ENCODE peak calls at places on chromosome 13, in six cellular contexts. C is neural progenitor cell; P is stimulated activated CD8-positive, alpha-beta memory T cell treated with anti-CD3 and anti-CD28 coated beads, Interleukin-2, amount 100 ng/mL, for 1 hour; W is putamen; J is HAP-1; T is left lung. I is an unnamed sample.

GRCh38 chr13:36430247-36431203 is 1.8 kb upstream of the CCNA1 start:
- DNase-seq in W (no peak), P (no peak), T (peak), J (no peak), C (peak), I (no peak)

GRCh38 chr13:22173605-22174004 is 502.7 kb downstream of the FGF9 start:
- DNase-seq in J (no peak), P (no peak), W (no peak), C (no peak), T (no peak), I (no peak)

GRCh38 chr13:97259787-97260641 is 37.9 kb downstream of the MBNL2 start:
- DNase-seq in P (no peak), C (no peak), J (no peak), T (no peak), W (no peak), I (no peak)

GRCh38 chr13:51804295-51805172 is 571 bp upstream of the DHRS12 start:
- DNase-seq in T (no peak), J (no peak), W (peak), C (no peak), P (no peak), I (peak)

GRCh38 chr13:28679628-28680027 is 20.7 kb downstream of the POMP start:
- DNase-seq in C (no peak), W (no peak), T (no peak), J (peak), P (no peak), I (no peak)

GRCh38 chr13:44938854-44939253 is 50.4 kb downstream of the NUFIP1 start:
- DNase-seq in P (no peak), W (no peak), T (no peak), J (no peak), C (no peak), I (no peak)

GRCh38 chr13:22696433-22696832 is 484.3 kb upstream of the SGCG start:
- DNase-seq in W (no peak), C (no peak), J (no peak), T (no peak), P (no peak), I (no peak)

GRCh38 chr13:97317933-97318332 is 95.8 kb downstream of the MBNL2 start:
- DNase-seq in W (no peak), P (no peak), C (no peak), T (no peak), J (no peak), I (no peak)

GRCh38 chr13:39353988-39354387 is 249.0 kb downstream of the LHFPL6 start:
- DNase-seq in C (no peak), J (no peak), T (no peak), P (no peak), W (no peak), I (no peak)

GRCh38 chr13:98780972-98781869 is 28.7 kb upstream of the SLC15A1 start:
- DNase-seq in P (no peak), J (no peak), W (no peak), T (no peak), C (no peak), I (no peak)

GRCh38 chr13:95355491-95355890 is 54.2 kb upstream of the ABCC4 start:
- DNase-seq in J (no peak), W (no peak), P (no peak), T (no peak), C (no peak), I (peak)

GRCh38 chr13:72221276-72221962 is 354.4 kb upstream of the DACH1 start:
- DNase-seq in W (no peak), C (peak), P (no peak), T (no peak), J (peak), I (peak)

GRCh38 chr13:75357576-75358295 is 124.2 kb downstream of the TBC1D4 start:
- DNase-seq in T (no peak), C (peak), J (peak), W (no peak), P (no peak), I (no peak)

GRCh38 chr13:99087130-99087953 is 109.5 kb upstream of the DOCK9 start:
- DNase-seq in C (peak), W (peak), T (peak), J (peak), P (peak), I (peak)

GRCh38 chr13:80504453-80504852 is 163.5 kb upstream of the SPRY2 start:
- DNase-seq in J (no peak), P (no peak), T (no peak), W (no peak), C (no peak), I (no peak)

GRCh38 chr13:23271331-23271730 is 90.6 kb downstream of the SGCG start:
- DNase-seq in J (no peak), T (no peak), W (no peak), C (no peak), P (no peak), I (no peak)

GRCh38 chr13:26628706-26629105 is 71.2 kb downstream of the WASF3 start:
- DNase-seq in T (no peak), C (peak), W (no peak), J (no peak), P (no peak), I (no peak)

GRCh38 chr13:99179460-99179859 is 21.2 kb upstream of the UBAC2 start:
- DNase-seq in T (no peak), P (no peak), J (no peak), W (no peak), C (no peak), I (no peak)

GRCh38 chr13:66323695-66324094 is 906.4 kb downstream of the PCDH9 start:
- DNase-seq in T (no peak), J (no peak), P (no peak), C (no peak), W (no peak), I (no peak)

GRCh38 chr13:24306632-24307031 is 2.7 kb upstream of the C1QTNF9 start:
- DNase-seq in W (no peak), C (no peak), T (no peak), J (no peak), P (no peak), I (no peak)

GRCh38 chr13:94433055-94433947 is 46.2 kb downstream of the DCT start:
- DNase-seq in C (peak), W (no peak), T (no peak), J (peak), P (no peak), I (no peak)

GRCh38 chr13:44759222-44759721 is 183.1 kb upstream of the TSC22D1 start:
- DNase-seq in T (no peak), C (peak), P (no peak), J (no peak), W (no peak), I (no peak)

GRCh38 chr13:44249439-44249838 is 124.2 kb upstream of the SERP2 start:
- DNase-seq in J (no peak), P (no peak), W (no peak), T (no peak), C (no peak), I (no peak)

GRCh38 chr13:90238433-90238832 is 1109.1 kb upstream of the MIR17HG start:
- DNase-seq in C (peak), P (no peak), J (no peak), W (no peak), T (no peak), I (no peak)

GRCh38 chr13:99434258-99434788 is 66.9 kb upstream of the TM9SF2 start:
- DNase-seq in T (no peak), C (no peak), J (no peak), P (peak), W (no peak), I (no peak)

GRCh38 chr13:27770809-27771208 is 21.5 kb upstream of the GSX1 start:
- DNase-seq in P (no peak), J (peak), C (peak), W (no peak), T (no peak), I (no peak)

GRCh38 chr13:51778407-51778806 is 25.6 kb downstream of the DHRS12 start:
- DNase-seq in T (no peak), P (no peak), W (no peak), C (no peak), J (no peak), I (no peak)

GRCh38 chr13:50969691-50970090 is 60.1 kb downstream of the RNASEH2B start:
- DNase-seq in T (no peak), C (peak), W (no peak), P (no peak), J (no peak), I (no peak)

GRCh38 chr13:48400820-48401219 is 12.1 kb downstream of the LPAR6 start:
- DNase-seq in T (no peak), C (no peak), P (no peak), J (no peak), W (no peak), I (no peak)

GRCh38 chr13:31951215-31951678 is 80.3 kb upstream of the FRY start:
- DNase-seq in W (no peak), J (no peak), C (no peak), P (peak), T (peak), I (peak)

GRCh38 chr13:25847635-25848616 is 203.9 kb downstream of the SHISA2 start:
- DNase-seq in J (no peak), T (no peak), C (no peak), W (no peak), P (no peak), I (no peak)

GRCh38 chr13:39144941-39145533 is 106.8 kb downstream of the NHLRC3 start:
- DNase-seq in P (no peak), W (peak), T (no peak), J (peak), C (peak), I (no peak)

GRCh38 chr13:99971576-99972189 is at the start of gene ZIC5:
- DNase-seq in T (no peak), C (peak), P (no peak), J (no peak), W (no peak), I (no peak)

GRCh38 chr13:26759907-26760834 is at the start of gene GPR12:
- DNase-seq in P (no peak), T (no peak), J (no peak), C (peak), W (peak), I (no peak)

GRCh38 chr13:49731766-49732165 is 40.5 kb upstream of the EBPL start:
- DNase-seq in T (no peak), J (no peak), W (no peak), C (no peak), P (no peak), I (no peak)

GRCh38 chr13:32504876-32505275 is 33.7 kb downstream of the N4BP2L2 start:
- DNase-seq in J (no peak), C (no peak), T (no peak), W (no peak), P (no peak), I (no peak)

GRCh38 chr13:21074601-21075302 is 13.4 kb upstream of the LATS2 start:
- DNase-seq in J (no peak), W (no peak), P (no peak), T (no peak), C (no peak), I (no peak)

GRCh38 chr13:79765331-79765730 is 284.4 kb downstream of the NDFIP2 start:
- DNase-seq in W (no peak), T (no peak), C (no peak), P (no peak), J (no peak), I (no peak)

I was measured in spleen.